ENCODE peak calls at places on chromosomes 6 and 20, in four cellular contexts. V is ovary, E is astrocyte of the spinal cord, W is tibial artery. G is an unnamed sample.

GRCh38 chr20:59291740-59292139 is 8.7 kb upstream of the EDN3 start:
- DNase-seq in E (no peak), V (no peak), W (no peak), G (no peak)

GRCh38 chr6:12751694-12752304 is 35.2 kb downstream of the PHACTR1 start:
- DNase-seq in V (peak; percentile 46), E (peak; percentile 56), W (peak; percentile 56), G (no peak)

GRCh38 chr6:109059591-109060021 is 35.0 kb downstream of the SESN1 start:
- DNase-seq in W (no peak), V (no peak), E (peak; percentile 33), G (no peak)

GRCh38 chr6:118674772-118675171 is 23.4 kb upstream of the CEP85L start:
- DNase-seq in E (no peak), W (no peak), V (no peak), G (no peak)

GRCh38 chr6:122365775-122366403 is 33.6 kb upstream of the HSF2 start:
- DNase-seq in V (no peak), E (no peak), W (no peak), G (no peak)

GRCh38 chr6:152206072-152206818 is 398.8 kb downstream of the ESR1 start:
- DNase-seq in E (no peak), W (no peak), V (no peak), G (no peak)

GRCh38 chr6:131574133-131574532 is 1.1 kb downstream of the ARG1 start:
- DNase-seq in W (no peak), E (no peak), V (no peak), G (no peak)

GRCh38 chr20:61797200-61797599 is 268.5 kb downstream of the TAF4 start:
- DNase-seq in W (no peak), E (peak; percentile 22), V (no peak), G (no peak)

GRCh38 chr6:84137051-84137375 is 90.4 kb downstream of the CEP162 start:
- DNase-seq in E (peak; percentile 92), V (no peak), W (no peak), G (no peak)

GRCh38 chr6:1144842-1145755 is 166.8 kb upstream of the FOXQ1 start:
- DNase-seq in W (no peak), E (peak; percentile 77), V (no peak), G (no peak)

GRCh38 chr20:38764563-38765355 is 16.5 kb downstream of the ACTR5 start:
- DNase-seq in V (no peak), E (peak; percentile 81), W (peak; percentile 57), G (no peak)

GRCh38 chr20:44642203-44643153 is 9.0 kb downstream of the ADA start:
- DNase-seq in V (peak; percentile 66), E (peak; percentile 89), W (peak; percentile 84), G (peak; percentile 67)

GRCh38 chr6:67300430-67301040 is 1334.5 kb upstream of the ADGRB3 start:
- DNase-seq in E (no peak), V (no peak), W (no peak), G (no peak)

GRCh38 chr6:11525468-11526155 is 11.9 kb upstream of the TMEM170B start:
- DNase-seq in E (no peak), W (peak; percentile 72), V (no peak), G (peak; percentile 84)

GRCh38 chr6:25070547-25071366 is 135.0 kb upstream of the RIPOR2 start:
- DNase-seq in E (peak; percentile 81), V (peak; percentile 80), W (peak; percentile 86), G (peak; percentile 78)

GRCh38 chr6:25034477-25034876 is 98.7 kb upstream of the RIPOR2 start:
- DNase-seq in V (no peak), W (no peak), E (no peak), G (no peak)

GRCh38 chr6:97040355-97040860 is 115.9 kb downstream of the KLHL32 start:
- DNase-seq in E (no peak), V (no peak), W (no peak), G (no peak)

GRCh38 chr6:148831064-148831463 is 84.2 kb downstream of the UST start:
- DNase-seq in V (no peak), W (no peak), E (no peak), G (no peak)

GRCh38 chr6:121592261-121592935 is 157.0 kb downstream of the GJA1 start:
- DNase-seq in E (no peak), V (no peak), W (no peak), G (no peak)

GRCh38 chr6:154370545-154370944 is 13.9 kb upstream of the IPCEF1 start:
- DNase-seq in W (no peak), E (peak; percentile 47), V (no peak), G (no peak)

GRCh38 chr6:36305885-36306284 is 30.8 kb downstream of the BNIP5 start:
- DNase-seq in W (no peak), E (no peak), V (no peak), G (no peak)

GRCh38 chr20:16607364-16608264 is 34.4 kb upstream of the KIF16B start:
- DNase-seq in W (no peak), E (no peak), V (no peak), G (no peak)

GRCh38 chr6:3231213-3232016 is 4.0 kb upstream of the TUBB2B start:
- DNase-seq in V (peak; percentile 63), E (peak; percentile 78), W (peak; percentile 84), G (no peak)

GRCh38 chr6:158649289-158650143 is at the start of gene SYTL3:
- DNase-seq in W (peak; percentile 61), V (peak; percentile 34), E (peak; percentile 91), G (peak; percentile 87)

GRCh38 chr6:98203170-98203806 is 631.1 kb upstream of the POU3F2 start:
- DNase-seq in E (peak; percentile 22), W (no peak), V (no peak), G (no peak)

GRCh38 chr6:163324928-163325784 is 89.4 kb upstream of the QKI start:
- DNase-seq in E (peak; percentile 68), W (peak; percentile 64), V (no peak), G (no peak)

GRCh38 chr6:144179237-144179636 is 28.9 kb downstream of the STX11 start:
- DNase-seq in W (no peak), E (no peak), V (no peak), G (no peak)

GRCh38 chr6:3871511-3871910 is 22.3 kb downstream of the FAM50B start:
- DNase-seq in V (no peak), E (no peak), W (no peak), G (no peak)

GRCh38 chr20:2696646-2697045 is 4.1 kb downstream of the EBF4 start:
- DNase-seq in E (no peak), W (no peak), V (no peak), G (no peak)

GRCh38 chr6:80211295-80211694 is 104.8 kb downstream of the BCKDHB start:
- DNase-seq in W (no peak), E (no peak), V (no peak), G (no peak)

GRCh38 chr6:136158398-136158797 is 91.7 kb downstream of the MTFR2 start:
- DNase-seq in V (peak; percentile 88), E (peak; percentile 15), W (no peak), G (no peak)

GRCh38 chr20:54389872-54390271 is 85.5 kb upstream of the DOK5 start:
- DNase-seq in W (no peak), E (no peak), V (no peak), G (no peak)

DNA sequence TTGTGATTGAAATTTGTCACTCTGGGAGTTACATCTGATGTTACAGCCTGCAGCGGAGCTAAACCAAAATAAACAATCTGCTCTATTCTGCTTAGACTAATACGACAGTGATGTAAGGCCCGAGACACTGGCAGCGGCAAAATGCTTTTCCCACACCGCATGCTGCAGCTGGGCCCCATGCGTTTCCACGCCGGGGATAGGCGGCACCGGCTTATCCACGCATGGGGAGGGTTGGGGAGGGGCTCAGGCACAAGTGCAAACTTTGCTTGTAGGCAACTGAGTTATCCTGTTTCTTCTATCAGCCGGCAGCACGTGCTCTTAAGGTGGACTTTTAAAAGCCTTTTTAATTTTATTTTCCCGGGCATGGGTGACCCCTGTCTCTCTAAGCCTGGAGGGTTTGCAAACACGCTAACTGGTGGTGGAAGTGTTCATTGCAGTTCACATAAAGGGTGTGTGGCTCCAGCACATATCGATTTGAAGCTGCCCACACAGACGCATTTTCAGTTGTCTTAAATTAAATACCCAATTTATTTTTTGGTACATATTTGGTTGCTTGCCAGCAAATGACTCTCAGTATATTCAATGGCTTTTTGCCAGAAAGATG is 561.7 kb upstream of the AGPAT4 start:
- DNase-seq in W (no peak), E (peak; percentile 16), V (no peak), G (no peak)
- TF ChIP-seq CTCF in W (no peak), E (peak; percentile 34), V (no peak), G (no peak)

DNA sequence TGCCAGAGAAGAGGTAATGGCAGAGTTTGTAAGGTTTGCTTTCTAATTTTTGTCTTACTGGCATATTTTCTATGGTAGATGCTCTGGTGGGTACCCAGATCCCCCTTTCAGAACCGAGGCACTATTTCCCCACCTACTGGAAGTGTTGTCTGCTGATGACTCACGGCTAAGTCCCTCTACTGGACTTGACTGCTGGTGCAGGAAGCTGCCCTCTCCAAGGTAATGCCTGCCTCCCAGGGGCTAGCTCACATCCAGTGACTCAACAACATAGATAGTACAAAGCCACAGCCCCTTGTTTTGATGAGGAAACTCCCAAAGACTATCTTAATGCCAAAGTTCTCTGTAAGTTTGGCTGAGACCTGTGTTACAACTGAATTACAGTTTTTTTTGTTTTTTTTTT is 285.4 kb upstream of the FLRT3 start:
- DNase-seq in E (peak; percentile 7), V (no peak), W (no peak), G (no peak)
- TF ChIP-seq CTCF in E (peak; percentile 7), V (no peak), W (no peak), G (no peak)

DNA sequence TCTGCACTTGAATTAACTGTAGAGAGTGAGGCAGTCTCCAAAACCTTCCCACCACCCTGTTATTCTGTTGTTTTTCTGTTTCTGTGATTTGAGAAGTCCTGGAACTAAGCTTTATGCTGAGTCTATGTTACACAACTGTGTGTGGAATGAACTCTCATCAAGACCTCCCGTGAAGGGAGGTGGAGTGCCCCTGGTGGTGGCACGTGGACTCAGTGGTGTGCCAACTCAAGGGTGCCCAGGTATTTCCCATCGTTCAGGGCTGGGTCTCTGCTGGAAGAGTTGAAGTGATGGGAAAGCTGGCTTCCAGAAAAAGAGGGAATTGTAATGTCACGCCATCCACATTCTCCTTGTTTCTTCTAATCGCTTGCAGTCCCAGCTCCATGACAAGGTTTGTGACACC is 374.2 kb downstream of the SMOC2 start:
- DNase-seq in W (no peak), E (no peak), V (no peak), G (no peak)
- TF ChIP-seq CTCF in W (no peak), E (peak; percentile 2), V (no peak), G (no peak)

GRCh38 chr20:37647946-37648345 is 45.9 kb upstream of the CTNNBL1 start:
- DNase-seq in E (no peak), W (no peak), V (no peak), G (no peak)

GRCh38 chr20:37649635-37650244 is 44.1 kb upstream of the CTNNBL1 start:
- DNase-seq in V (no peak), E (no peak), W (no peak), G (no peak)

GRCh38 chr20:37650661-37651060 is 43.2 kb upstream of the CTNNBL1 start:
- DNase-seq in E (no peak), V (no peak), W (no peak), G (no peak)

GRCh38 chr20:37649017-37649416 is 44.8 kb upstream of the CTNNBL1 start:
- DNase-seq in E (no peak), W (no peak), V (no peak), G (no peak)

GRCh38 chr20:37651932-37652331 is 41.9 kb upstream of the CTNNBL1 start:
- DNase-seq in V (no peak), W (no peak), E (no peak), G (no peak)
- TF ChIP-seq CTCF in V (no peak), W (peak; percentile 21), E (peak; percentile 40), G (peak; percentile 37)